ENCODE peak calls at places on chromosomes 4 and X, in eight cellular contexts. I is psoas muscle, J is astrocyte of the spinal cord, U is lower lobe of right lung, E is IMR-90, M is GM12864, G is left lung, Q is SK-N-SH. O is an unnamed sample.

GRCh38 chrX:42398967-42399631 is 378.9 kb downstream of the PPP1R2C start:
- DNase-seq in I (no peak), E (no peak), Q (no peak), U (no peak), M (no peak), J (no peak), G (no peak), O (no peak)

GRCh38 chrX:118756111-118756510 is 28.7 kb downstream of the IL13RA1 start:
- DNase-seq in G (no peak), Q (no peak), M (no peak), E (no peak), I (no peak), U (no peak), J (no peak), O (peak; percentile 38)

GRCh38 chr4:89221175-89221867 is 86.3 kb downstream of the GPRIN3 start:
- DNase-seq in M (no peak), E (no peak), U (no peak), I (no peak), G (no peak), J (no peak), Q (no peak), O (peak; percentile 6)

GRCh38 chr4:139725236-139725635 is 59.6 kb downstream of the MGST2 start:
- DNase-seq in E (no peak), G (no peak), I (no peak), M (no peak), U (no peak), Q (no peak), J (no peak), O (no peak)

GRCh38 chr4:82593416-82593815 is 31.6 kb upstream of the TMEM150C start:
- DNase-seq in I (no peak), U (no peak), J (no peak), G (no peak), M (no peak), E (no peak), Q (no peak), O (no peak)

GRCh38 chrX:24799565-24799964 is 105.8 kb downstream of the POLA1 start:
- DNase-seq in M (no peak), G (no peak), I (no peak), U (no peak), J (no peak), Q (no peak), E (no peak), O (no peak)

GRCh38 chrX:2614911-2615310 is 76.2 kb upstream of the CD99 start:
- DNase-seq in G (no peak), Q (no peak), J (peak; percentile 68), U (no peak), I (no peak), E (peak; percentile 83), M (no peak), O (peak; percentile 91)

GRCh38 chr4:40180356-40180755 is 16.5 kb upstream of the RHOH start:
- DNase-seq in M (no peak), E (peak; percentile 88), U (no peak), G (no peak), Q (peak; percentile 31), I (no peak), J (peak; percentile 73), O (peak; percentile 91)

GRCh38 chr4:48139688-48140087 is 5.6 kb upstream of the TXK start:
- DNase-seq in M (no peak), Q (no peak), J (no peak), U (no peak), G (no peak), E (peak; percentile 32), I (no peak), O (peak; percentile 47)

GRCh38 chr4:74692973-74693372 is 101.3 kb downstream of the BTC start:
- DNase-seq in Q (no peak), J (no peak), U (no peak), E (peak; percentile 52), M (no peak), I (no peak), G (no peak), O (no peak)

GRCh38 chr4:73341454-73341853 is 62.6 kb upstream of the ALB start:
- DNase-seq in G (no peak), U (no peak), M (no peak), E (peak; percentile 53), I (no peak), Q (peak; percentile 11), J (peak; percentile 61), O (peak; percentile 80)

GRCh38 chr4:22174640-22175039 is 226.1 kb upstream of the KCNIP4 start:
- DNase-seq in M (no peak), E (no peak), J (no peak), Q (no peak), U (no peak), G (no peak), I (no peak), O (no peak)

GRCh38 chrX:107146670-107147069 is 28.0 kb upstream of the RBM41 start:
- DNase-seq in E (peak; percentile 7), Q (no peak), G (no peak), M (no peak), I (no peak), U (no peak), J (no peak), O (peak; percentile 27)

GRCh38 chr4:133147922-133148689 is 988 bp upstream of the PCDH10 start:
- DNase-seq in G (peak; percentile 74), U (no peak), Q (peak; percentile 46), I (peak; percentile 42), J (peak; percentile 77), M (no peak), E (peak; percentile 21), O (peak; percentile 74)

GRCh38 chr4:55947254-55947882 is 1.4 kb upstream of the CEP135 start:
- DNase-seq in E (peak; percentile 36), G (no peak), Q (no peak), I (no peak), U (no peak), J (no peak), M (peak; percentile 67), O (no peak)

GRCh38 chrX:13235930-13236329 is 83.9 kb downstream of the ATXN3L start:
- DNase-seq in E (no peak), G (no peak), Q (no peak), M (no peak), U (no peak), J (no peak), I (no peak), O (no peak)

DNA sequence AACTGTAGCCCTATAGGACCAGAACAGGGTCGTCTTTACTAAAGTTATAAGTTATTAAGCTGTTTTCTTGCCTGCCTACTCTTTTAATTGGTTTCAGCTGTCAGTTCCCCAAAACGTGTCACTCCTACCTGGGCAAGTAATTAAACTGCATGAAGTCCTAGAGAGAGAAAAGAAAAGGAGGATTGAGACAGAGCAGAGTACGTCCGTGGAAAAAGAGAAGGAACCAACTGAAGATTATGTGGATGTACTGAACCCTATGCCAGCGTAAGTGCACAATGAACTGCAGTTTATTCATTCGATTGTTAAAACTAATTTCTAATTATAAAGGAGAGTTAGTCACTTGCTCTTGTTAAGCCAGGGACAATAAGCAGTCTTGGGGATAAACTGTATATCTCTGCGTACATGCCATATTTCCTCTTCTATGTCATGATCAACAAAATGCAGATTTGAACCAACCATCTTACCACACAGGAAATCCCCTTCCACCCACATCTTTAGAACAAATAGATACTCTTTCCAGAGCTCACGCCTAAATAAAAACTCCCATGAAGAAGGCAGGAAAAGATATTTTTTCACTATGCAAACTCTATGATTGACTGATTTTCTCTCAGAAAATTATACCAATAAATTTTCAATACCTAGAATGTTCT is 22.8 kb downstream of the STAP1 start:
- DNase-seq in G (no peak), Q (no peak), J (no peak), I (no peak), U (no peak), M (no peak), E (no peak), O (no peak)
- TF ChIP-seq CTCF in G (no peak), Q (no peak), J (no peak), I (no peak), U (no peak), M (no peak), E (no peak), O (no peak)

GRCh38 chrX:47513697-47514085 is 30.7 kb upstream of the ZNF41 start:
- DNase-seq in M (no peak), J (no peak), I (no peak), E (no peak), U (no peak), Q (no peak), G (no peak), O (no peak)
- H3K4me3 ChIP-seq in M (peak overlapping the region; percentile 36), J (peak overlapping the region; percentile 31), I (peak overlapping the region; percentile 61), E (peak overlapping the region; percentile 39), U (peak overlapping the region; percentile 44), Q (peak overlapping the region; percentile 57), G (peak overlapping the region; percentile 28), O (peak overlapping the region; percentile 41)

GRCh38 chr4:84493092-84493850 is 5.8 kb downstream of the NKX6-1 start:
- DNase-seq in J (peak; percentile 37), I (peak; percentile 63), G (peak; percentile 77), E (peak; percentile 10), U (no peak), M (no peak), Q (peak; percentile 49), O (peak; percentile 26)

GRCh38 chr4:84491420-84491819 is 7.7 kb downstream of the NKX6-1 start:
- DNase-seq in U (no peak), E (no peak), J (no peak), I (no peak), Q (no peak), G (no peak), M (no peak), O (no peak)

GRCh38 chr4:84490663-84491062 is 8.4 kb downstream of the NKX6-1 start:
- DNase-seq in E (no peak), J (no peak), G (no peak), U (no peak), M (no peak), I (no peak), Q (no peak), O (no peak)

GRCh38 chr4:84492737-84493091 is 6.4 kb downstream of the NKX6-1 start:
- DNase-seq in Q (peak; percentile 36), M (no peak), J (no peak), E (no peak), G (peak; percentile 59), I (no peak), U (no peak), O (no peak)

DNA sequence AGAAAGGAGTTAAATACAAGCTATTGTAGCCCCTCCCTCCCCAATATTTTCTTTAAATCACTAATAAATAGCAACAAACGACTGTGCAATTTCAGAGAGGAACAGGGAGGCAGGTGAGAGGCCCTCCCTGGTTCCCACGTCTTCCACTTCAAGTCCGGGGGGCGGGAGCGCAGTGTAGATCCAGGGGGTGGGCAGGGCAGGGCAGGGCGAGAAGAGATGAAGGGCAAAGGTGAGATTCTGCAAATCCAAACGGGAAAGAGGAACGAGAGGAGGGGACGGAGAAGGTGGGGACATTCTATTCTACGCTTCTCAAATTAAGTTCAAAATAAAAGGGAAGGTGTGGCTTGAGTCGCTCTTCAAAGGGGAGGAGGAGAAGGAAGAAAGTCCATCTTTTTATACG is 6.8 kb downstream of the NKX6-1 start:
- DNase-seq in U (no peak), J (no peak), G (no peak), M (no peak), E (no peak), I (no peak), Q (no peak), O (no peak)
- TF ChIP-seq CTCF in U (no peak), J (no peak), G (no peak), M (no peak), E (no peak), I (no peak), Q (no peak), O (no peak)

DNA sequence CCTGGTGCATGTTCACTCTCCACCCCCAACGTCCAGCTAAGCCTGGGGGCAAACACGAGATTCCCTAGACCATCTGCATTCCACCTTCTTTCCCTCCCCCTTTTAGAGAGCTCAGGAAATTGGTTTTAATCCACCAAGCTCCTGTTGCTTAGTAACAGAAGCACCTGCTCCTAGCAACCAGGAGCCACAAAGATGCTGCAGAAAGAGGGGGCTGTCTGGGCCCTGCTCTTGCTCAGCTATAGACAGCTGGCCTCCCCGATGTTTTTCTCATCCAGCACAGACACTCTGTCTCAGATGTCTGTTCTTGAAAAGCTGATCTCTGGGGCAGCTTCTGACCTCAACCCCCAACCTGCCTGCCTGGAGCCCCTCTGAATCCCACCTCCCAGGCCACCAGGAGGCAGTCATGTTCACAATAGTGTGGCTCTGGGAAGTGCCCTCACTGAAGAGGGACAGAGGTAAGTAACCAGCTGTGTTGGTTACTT is 71.5 kb downstream of the SLC16A2 start:
- DNase-seq in G (no peak), U (no peak), E (no peak), Q (peak; percentile 16), M (no peak), I (no peak), J (no peak), O (peak; percentile 1)
- H3K4me3 ChIP-seq in G (no peak overlapping the region), U (no peak overlapping the region), E (no peak overlapping the region), Q (no peak overlapping the region), M (no peak overlapping the region), I (no peak overlapping the region), J (no peak overlapping the region), O (no peak overlapping the region)

O was measured in fibroblast of pulmonary artery.